ENCODE peak calls at places on chromosomes 2 and 18, in eight cellular contexts. R is activated CD4-positive, alpha-beta T cell treated with anti-CD3 and anti-CD28 coated beads, Interleukin-2, amount 50 U/mL, for 48 hours; Q is posterior cingulate gyrus; Z is D721Med; V is HCEC 1CT; W is RKO; F is cardiac fibroblast; E is OCI-M1. T is an unnamed sample.

GRCh38 chr2:233360771-233361176 is 6.5 kb downstream of the DGKD start:
- DNase-seq in Z (no peak), R (no peak), Q (no peak), F (no peak), E (peak; percentile 13), V (no peak), W (no peak), T (no peak)

GRCh38 chr2:199946836-199947235 is 8.5 kb downstream of the TYW5 start:
- DNase-seq in Z (no peak), V (no peak), R (no peak), E (no peak), W (no peak), F (peak; percentile 12), Q (no peak), T (no peak)

GRCh38 chr2:27221166-27221565 is 4.0 kb downstream of the CAD start:
- DNase-seq in Q (no peak), R (no peak), Z (no peak), F (no peak), W (no peak), E (no peak), V (no peak), T (no peak)

GRCh38 chr2:62692225-62692624 is 13.3 kb upstream of the EHBP1 start:
- DNase-seq in F (no peak), R (no peak), V (no peak), E (no peak), Z (no peak), Q (no peak), W (no peak), T (no peak)

GRCh38 chr2:196991061-196991460 is 64.6 kb upstream of the PGAP1 start:
- DNase-seq in Q (no peak), V (no peak), R (no peak), E (no peak), F (no peak), Z (no peak), W (no peak), T (peak; percentile 21)

GRCh38 chr2:18924905-18925691 is 335.7 kb upstream of the NT5C1B start:
- DNase-seq in R (no peak), E (no peak), F (peak; percentile 89), W (no peak), Z (no peak), V (peak; percentile 93), Q (no peak), T (no peak)

GRCh38 chr2:118123561-118124232 is 35.4 kb downstream of the INSIG2 start:
- DNase-seq in V (peak; percentile 7), E (no peak), R (no peak), F (peak; percentile 75), Q (no peak), Z (no peak), W (peak; percentile 5), T (no peak)

GRCh38 chr2:37561615-37562569 is 109.5 kb downstream of the CDC42EP3 start:
- DNase-seq in R (peak; percentile 35), W (peak; percentile 90), E (peak; percentile 94), Q (no peak), Z (no peak), V (peak; percentile 95), F (peak; percentile 94), T (peak; percentile 85)

GRCh38 chr18:64202229-64202835 is 53.4 kb upstream of the LINC00305 start:
- DNase-seq in F (no peak), V (no peak), W (no peak), Q (no peak), Z (no peak), R (no peak), E (no peak), T (no peak)

GRCh38 chr2:191892391-191892790 is 45.5 kb upstream of the CAVIN2 start:
- DNase-seq in F (peak; percentile 95), Z (no peak), Q (no peak), W (no peak), V (peak; percentile 91), R (no peak), E (peak; percentile 55), T (no peak)

GRCh38 chr2:24124003-24124585 is 825 bp downstream of the FAM228B start:
- DNase-seq in E (no peak), W (peak; percentile 50), Q (no peak), F (peak; percentile 62), Z (no peak), R (no peak), V (no peak), T (no peak)

GRCh38 chr2:96807127-96807471 is 9.0 kb upstream of the CNNM3 start:
- DNase-seq in R (no peak), W (no peak), Z (no peak), E (no peak), V (no peak), Q (no peak), F (no peak), T (no peak)

GRCh38 chr2:189641565-189641964 is 19.7 kb upstream of the ASNSD1 start:
- DNase-seq in F (peak; percentile 35), V (no peak), E (peak; percentile 22), Z (no peak), R (peak; percentile 51), Q (no peak), W (no peak), T (no peak)

GRCh38 chr2:119409506-119409905 is 22.1 kb upstream of the TMEM37 start:
- DNase-seq in W (no peak), R (no peak), F (no peak), V (no peak), Q (no peak), E (no peak), Z (no peak), T (peak; percentile 22)

GRCh38 chr2:164934790-164935466 is 20.4 kb downstream of the SLC38A11 start:
- DNase-seq in V (no peak), Q (no peak), W (no peak), R (no peak), Z (no peak), F (no peak), E (no peak), T (no peak)

GRCh38 chr2:32496657-32497056 is 131.2 kb upstream of the TTC27 start:
- DNase-seq in Z (no peak), R (no peak), V (no peak), E (peak; percentile 33), W (no peak), Q (no peak), F (no peak), T (no peak)

GRCh38 chr2:117812443-117812842 is 2.0 kb upstream of the DDX18 start:
- DNase-seq in R (no peak), Q (no peak), E (no peak), F (no peak), W (no peak), V (no peak), Z (no peak), T (no peak)

GRCh38 chr2:158996378-158996993 is 28.0 kb downstream of the TANC1 start:
- DNase-seq in V (no peak), F (no peak), Z (no peak), Q (no peak), R (no peak), E (peak; percentile 10), W (no peak), T (peak; percentile 10)

GRCh38 chr2:46887028-46887885 is 28.3 kb downstream of the MCFD2 start:
- DNase-seq in V (no peak), Q (no peak), Z (no peak), W (no peak), R (no peak), E (no peak), F (peak; percentile 59), T (no peak)

GRCh38 chr2:68414452-68414851 is 49.4 kb downstream of the PLEK start:
- DNase-seq in Z (no peak), V (no peak), Q (no peak), R (no peak), F (no peak), E (no peak), W (no peak), T (no peak)

GRCh38 chr2:51420521-51420920 is 388.6 kb upstream of the NRXN1 start:
- DNase-seq in W (no peak), Z (no peak), R (no peak), E (peak; percentile 4), Q (no peak), F (no peak), V (no peak), T (no peak)

GRCh38 chr2:157032019-157032418 is 225.5 kb upstream of the GALNT5 start:
- DNase-seq in W (peak; percentile 94), E (no peak), R (no peak), Q (no peak), F (peak; percentile 98), V (peak; percentile 95), Z (no peak), T (peak; percentile 96)

GRCh38 chr2:165018207-165018606 is 62.9 kb upstream of the SLC38A11 start:
- DNase-seq in R (no peak), Q (peak; percentile 23), V (no peak), Z (no peak), F (peak; percentile 12), E (no peak), W (no peak), T (peak; percentile 39)

GRCh38 chr2:24887325-24887874 is 32.6 kb downstream of the ADCY3 start:
- DNase-seq in E (no peak), F (no peak), Q (no peak), W (no peak), Z (no peak), V (no peak), R (no peak), T (no peak)

GRCh38 chr2:105215586-105216192 is 25.9 kb upstream of the GPR45 start:
- DNase-seq in Q (no peak), R (no peak), Z (no peak), W (no peak), V (no peak), F (no peak), E (no peak), T (no peak)

GRCh38 chr18:40407913-40408312 is 1547.1 kb upstream of the PIK3C3 start:
- DNase-seq in V (no peak), F (no peak), R (no peak), Z (no peak), W (no peak), E (no peak), Q (no peak), T (no peak)

GRCh38 chr2:25602333-25602723 is 71.0 kb downstream of the DTNB start:
- DNase-seq in E (no peak), Z (no peak), V (no peak), Q (no peak), R (no peak), W (no peak), F (no peak), T (no peak)

GRCh38 chr2:80048296-80048695 is 256.3 kb downstream of the LRRTM1 start:
- DNase-seq in R (no peak), V (no peak), F (no peak), W (no peak), E (no peak), Z (no peak), Q (no peak), T (no peak)

GRCh38 chr2:240435457-240435954 is at the start of gene GPC1:
- DNase-seq in Z (peak; percentile 92), F (peak; percentile 73), E (peak; percentile 40), R (peak; percentile 61), W (peak; percentile 80), V (peak; percentile 83), Q (no peak), T (peak; percentile 60)

GRCh38 chr2:175187378-175187777 is 5.9 kb upstream of the ATP5MC3 start:
- DNase-seq in F (peak; percentile 40), V (peak; percentile 48), Q (no peak), E (peak; percentile 66), W (peak; percentile 56), Z (no peak), R (no peak), T (peak; percentile 79)

GRCh38 chr18:45626330-45627203 is 11.3 kb downstream of the SLC14A2 start:
- DNase-seq in F (peak; percentile 19), Z (no peak), Q (no peak), E (no peak), W (no peak), V (no peak), R (no peak), T (no peak)

GRCh38 chr2:219466816-219467735 is 31.6 kb upstream of the GMPPA start:
- DNase-seq in W (no peak), R (no peak), E (no peak), F (no peak), Q (no peak), Z (no peak), V (no peak), T (no peak)

T was measured in SK-MEL-5.